ENCODE peak calls at places on chromosomes 6 and 20, in six cellular contexts. N is stomach, B is mesendoderm, V is Caki2, E is NCI-H774, Y is T-helper 17 cell. Z is an unnamed sample.

GRCh38 chr6:167341038-167341613 is 16.2 kb downstream of the TTLL2 start:
- DNase-seq in N (no peak), B (no peak), V (no peak), E (peak), Y (no peak), Z (no peak)

GRCh38 chr20:5848711-5849505 is 98.7 kb downstream of the SHLD1 start:
- DNase-seq in N (no peak), B (no peak), V (peak), E (no peak), Y (no peak), Z (no peak)

GRCh38 chr6:144150673-144151009 is 324 bp downstream of the STX11 start:
- DNase-seq in N (no peak), B (peak), V (no peak), E (no peak), Y (no peak), Z (no peak)

GRCh38 chr20:1524004-1524403 is 32.8 kb upstream of the SIRPB2 start:
- DNase-seq in N (no peak), B (no peak), V (no peak), E (peak), Y (no peak), Z (no peak)

GRCh38 chr6:349491-349921 is 42.0 kb upstream of the IRF4 start:
- DNase-seq in N (no peak), B (no peak), V (no peak), E (no peak), Y (no peak), Z (no peak)

GRCh38 chr6:66662196-66662595 is 955.2 kb upstream of the EYS start:
- DNase-seq in N (no peak), B (peak), V (peak), E (no peak), Y (no peak), Z (no peak)

GRCh38 chr6:116280960-116281316 is 1.2 kb upstream of the TSPYL1 start:
- DNase-seq in N (no peak), B (no peak), V (no peak), E (no peak), Y (no peak), Z (no peak)

GRCh38 chr6:14524319-14524718 is 406.7 kb downstream of the CD83 start:
- DNase-seq in N (no peak), B (no peak), V (no peak), E (no peak), Y (no peak), Z (no peak)

GRCh38 chr6:34658605-34659218 is 37.9 kb downstream of the ILRUN start:
- DNase-seq in N (peak), B (no peak), V (no peak), E (peak), Y (no peak), Z (no peak)